ENCODE peak calls at places on chromosomes 13 and 19, in ten cellular contexts. One of them, this sample, is unnamed.

GRCh38 chr13:110520431-110521295 is 40.9 kb downstream of the RAB20 start:
- DNase-seq in left ventricle myocardium superior: peak
- DNase-seq in fibroblast of the aortic adventitia: peak
- DNase-seq in Daoy: no peak
- DNase-seq in amygdala: peak
- DNase-seq in mucosa of descending colon: peak
- DNase-seq in Caco-2: no peak
- DNase-seq in NT2/D1: no peak
- DNase-seq in adrenal gland: peak
- DNase-seq in activated naive CD8-positive, alpha-beta T cell treated with anti-CD3 and anti-CD28 coated beads for 36 hours: no peak
- DNase-seq in this sample: peak

GRCh38 chr19:3671680-3672574 is 28.3 kb downstream of the PIP5K1C start:
- DNase-seq in Caco-2: no peak
- DNase-seq in activated naive CD8-positive, alpha-beta T cell treated with anti-CD3 and anti-CD28 coated beads for 36 hours: peak
- DNase-seq in fibroblast of the aortic adventitia: peak
- DNase-seq in NT2/D1: no peak
- DNase-seq in left ventricle myocardium superior: no peak
- DNase-seq in Daoy: no peak
- DNase-seq in adrenal gland: no peak
- DNase-seq in mucosa of descending colon: no peak
- DNase-seq in amygdala: no peak
- DNase-seq in this sample: no peak

GRCh38 chr13:21240586-21240985 is 64.1 kb downstream of the MRPL57 start:
- DNase-seq in activated naive CD8-positive, alpha-beta T cell treated with anti-CD3 and anti-CD28 coated beads for 36 hours: no peak
- DNase-seq in Caco-2: no peak
- DNase-seq in left ventricle myocardium superior: no peak
- DNase-seq in amygdala: no peak
- DNase-seq in adrenal gland: no peak
- DNase-seq in Daoy: peak
- DNase-seq in fibroblast of the aortic adventitia: peak
- DNase-seq in NT2/D1: no peak
- DNase-seq in mucosa of descending colon: no peak
- DNase-seq in this sample: no peak

GRCh38 chr19:2294377-2295335 is 12.7 kb upstream of the PEAK3 start:
- DNase-seq in adrenal gland: no peak
- DNase-seq in NT2/D1: no peak
- DNase-seq in left ventricle myocardium superior: peak
- DNase-seq in amygdala: peak
- DNase-seq in Caco-2: no peak
- DNase-seq in mucosa of descending colon: no peak
- DNase-seq in Daoy: no peak
- DNase-seq in activated naive CD8-positive, alpha-beta T cell treated with anti-CD3 and anti-CD28 coated beads for 36 hours: no peak
- DNase-seq in fibroblast of the aortic adventitia: peak
- DNase-seq in this sample: peak

GRCh38 chr13:27745301-27745700 is 47.0 kb upstream of the GSX1 start:
- DNase-seq in Daoy: no peak
- DNase-seq in fibroblast of the aortic adventitia: no peak
- DNase-seq in NT2/D1: no peak
- DNase-seq in activated naive CD8-positive, alpha-beta T cell treated with anti-CD3 and anti-CD28 coated beads for 36 hours: no peak
- DNase-seq in Caco-2: no peak
- DNase-seq in left ventricle myocardium superior: no peak
- DNase-seq in mucosa of descending colon: no peak
- DNase-seq in amygdala: no peak
- DNase-seq in adrenal gland: no peak
- DNase-seq in this sample: no peak

GRCh38 chr19:23916991-23917390 is 2.3 kb downstream of the ZNF726 start:
- DNase-seq in Caco-2: no peak
- DNase-seq in adrenal gland: no peak
- DNase-seq in Daoy: peak
- DNase-seq in fibroblast of the aortic adventitia: peak
- DNase-seq in mucosa of descending colon: no peak
- DNase-seq in NT2/D1: no peak
- DNase-seq in left ventricle myocardium superior: no peak
- DNase-seq in amygdala: no peak
- DNase-seq in activated naive CD8-positive, alpha-beta T cell treated with anti-CD3 and anti-CD28 coated beads for 36 hours: no peak
- DNase-seq in this sample: no peak

GRCh38 chr19:54158812-54159351 is 639 bp downstream of the LENG1 start:
- DNase-seq in Caco-2: no peak
- DNase-seq in fibroblast of the aortic adventitia: peak
- DNase-seq in mucosa of descending colon: no peak
- DNase-seq in adrenal gland: no peak
- DNase-seq in amygdala: no peak
- DNase-seq in activated naive CD8-positive, alpha-beta T cell treated with anti-CD3 and anti-CD28 coated beads for 36 hours: peak
- DNase-seq in Daoy: no peak
- DNase-seq in NT2/D1: no peak
- DNase-seq in left ventricle myocardium superior: no peak
- DNase-seq in this sample: no peak

GRCh38 chr13:37023871-37024270 is 23.3 kb downstream of the EXOSC8 start:
- DNase-seq in NT2/D1: no peak
- DNase-seq in Caco-2: no peak
- DNase-seq in fibroblast of the aortic adventitia: peak
- DNase-seq in mucosa of descending colon: no peak
- DNase-seq in adrenal gland: no peak
- DNase-seq in Daoy: peak
- DNase-seq in amygdala: no peak
- DNase-seq in activated naive CD8-positive, alpha-beta T cell treated with anti-CD3 and anti-CD28 coated beads for 36 hours: no peak
- DNase-seq in left ventricle myocardium superior: no peak
- DNase-seq in this sample: no peak

GRCh38 chr19:19209372-19209771 is 2.4 kb upstream of the NCAN start:
- DNase-seq in left ventricle myocardium superior: no peak
- DNase-seq in Caco-2: no peak
- DNase-seq in Daoy: peak
- DNase-seq in amygdala: no peak
- DNase-seq in activated naive CD8-positive, alpha-beta T cell treated with anti-CD3 and anti-CD28 coated beads for 36 hours: no peak
- DNase-seq in adrenal gland: no peak
- DNase-seq in mucosa of descending colon: no peak
- DNase-seq in fibroblast of the aortic adventitia: no peak
- DNase-seq in NT2/D1: no peak
- DNase-seq in this sample: no peak

This sample was measured in Right ventricle myocardium superior.